ENCODE peak calls at places on chromosomes 5 and 9, in five cellular contexts. J is fibroblast of the aortic adventitia, A is skeletal muscle cell, X is ureter, Q is right cardiac atrium. O is an unnamed sample.

GRCh38 chr5:6781711-6782110 is 68.5 kb downstream of the TENT4A start:
- DNase-seq in J (no peak), A (no peak), X (no peak), Q (no peak), O (peak; percentile 28)

GRCh38 chr5:159504857-159505304 is 174.6 kb upstream of the IL12B start:
- DNase-seq in J (peak; percentile 83), A (peak; percentile 72), X (peak; percentile 48), Q (peak; percentile 37), O (peak; percentile 79)

GRCh38 chr5:56908942-56909293 is 478 bp upstream of the SETD9 start:
- DNase-seq in J (no peak), A (no peak), X (no peak), Q (no peak), O (no peak)

GRCh38 chr5:994821-995220 is 13.8 kb upstream of the NKD2 start:
- DNase-seq in J (no peak), A (no peak), X (no peak), Q (no peak), O (no peak)

GRCh38 chr5:107619781-107620180 is 51.0 kb downstream of the EFNA5 start:
- DNase-seq in J (no peak), A (no peak), X (no peak), Q (no peak), O (no peak)

GRCh38 chr9:14215614-14216013 is 98.3 kb downstream of the NFIB start:
- DNase-seq in J (peak; percentile 80), A (no peak), X (no peak), Q (no peak), O (no peak)

GRCh38 chr9:100756217-100756616 is 178.3 kb downstream of the CAVIN4 start:
- DNase-seq in J (no peak), A (no peak), X (no peak), Q (no peak), O (no peak)

GRCh38 chr5:149962601-149963300 is 2.2 kb downstream of the SLC26A2 start:
- DNase-seq in J (no peak), A (no peak), X (no peak), Q (no peak), O (no peak)

GRCh38 chr9:92115977-92116285 is 718 bp upstream of the SPTLC1 start:
- DNase-seq in J (no peak), A (no peak), X (no peak), Q (no peak), O (no peak)

GRCh38 chr5:52748590-52748989 is 39.1 kb upstream of the ITGA1 start:
- DNase-seq in J (no peak), A (no peak), X (no peak), Q (no peak), O (no peak)

GRCh38 chr5:157455057-157455456 is 5.0 kb upstream of the NIPAL4 start:
- DNase-seq in J (no peak), A (no peak), X (peak; percentile 29), Q (no peak), O (no peak)

GRCh38 chr5:158809310-158809709 is 290.4 kb downstream of the EBF1 start:
- DNase-seq in J (no peak), A (no peak), X (no peak), Q (no peak), O (no peak)

GRCh38 chr9:87383341-87384150 is 114.1 kb upstream of the DAPK1 start:
- DNase-seq in J (peak; percentile 11), A (no peak), X (no peak), Q (no peak), O (no peak)

GRCh38 chr5:67355135-67355729 is 158.6 kb upstream of the CD180 start:
- DNase-seq in J (no peak), A (no peak), X (no peak), Q (no peak), O (no peak)

GRCh38 chr9:123164285-123164684 is 104.1 kb downstream of the STRBP start:
- DNase-seq in J (no peak), A (no peak), X (no peak), Q (no peak), O (no peak)

GRCh38 chr9:33289501-33289900 is 815 bp upstream of the NFX1 start:
- DNase-seq in J (peak; percentile 14), A (no peak), X (peak; percentile 60), Q (peak; percentile 26), O (peak; percentile 32)

GRCh38 chr9:37262410-37262809 is 142.0 kb downstream of the ZCCHC7 start:
- DNase-seq in J (peak; percentile 63), A (no peak), X (no peak), Q (no peak), O (peak; percentile 63)

GRCh38 chr5:134509308-134510040 is 16.0 kb upstream of the JADE2 start:
- DNase-seq in J (peak; percentile 20), A (no peak), X (no peak), Q (peak; percentile 33), O (peak; percentile 96)

GRCh38 chr9:135905380-135906282 is 1.7 kb downstream of the CAMSAP1 start:
- DNase-seq in J (peak; percentile 38), A (no peak), X (no peak), Q (no peak), O (peak; percentile 53)

GRCh38 chr9:2018764-2019548 is 3.8 kb downstream of the SMARCA2 start:
- DNase-seq in J (no peak), A (no peak), X (no peak), Q (no peak), O (no peak)

GRCh38 chr9:136105398-136106135 is 10.5 kb upstream of the NACC2 start:
- DNase-seq in J (peak; percentile 9), A (no peak), X (no peak), Q (peak; percentile 80), O (peak; percentile 47)

GRCh38 chr5:150410524-150411244 is 2.0 kb downstream of the CD74 start:
- DNase-seq in J (peak; percentile 82), A (no peak), X (peak; percentile 76), Q (peak; percentile 71), O (peak; percentile 92)

GRCh38 chr5:96648598-96648997 is 13.6 kb upstream of the CAST start:
- DNase-seq in J (no peak), A (peak; percentile 61), X (no peak), Q (no peak), O (no peak)

GRCh38 chr5:137629646-137630045 is 106.2 kb downstream of the KLHL3 start:
- DNase-seq in J (peak; percentile 76), A (no peak), X (no peak), Q (no peak), O (peak; percentile 74)

GRCh38 chr9:35051069-35051967 is 21.1 kb downstream of the VCP start:
- DNase-seq in J (peak; percentile 56), A (no peak), X (peak; percentile 48), Q (no peak), O (peak; percentile 65)

GRCh38 chr5:329106-329757 is 7.7 kb downstream of the AHRR start:
- DNase-seq in J (peak; percentile 34), A (no peak), X (no peak), Q (no peak), O (no peak)

GRCh38 chr5:143920772-143921171 is 108.8 kb downstream of the HMHB1 start:
- DNase-seq in J (peak; percentile 56), A (peak; percentile 76), X (no peak), Q (no peak), O (peak; percentile 39)

GRCh38 chr9:69486498-69486897 is 161.5 kb downstream of the ENTREP1 start:
- DNase-seq in J (no peak), A (no peak), X (no peak), Q (no peak), O (no peak)

GRCh38 chr9:110115341-110115820 is 92.6 kb downstream of the C9orf152 start:
- DNase-seq in J (peak; percentile 74), A (no peak), X (no peak), Q (peak; percentile 64), O (no peak)